ENCODE peak calls at places on chromosomes 5 and 9, in ten cellular contexts. J is heart right ventricle, S is IMR-90, N is H9, Y is body of pancreas, X is AG04450, L is uterus, U is mucosa of descending colon, O is BE2C, V is heart left ventricle. R is an unnamed sample.

GRCh38 chr9:12719431-12719830 is 26.2 kb downstream of the TYRP1 start:
- DNase-seq in J (no peak), S (peak; percentile 69), N (no peak), Y (no peak), X (no peak), L (no peak), U (no peak), O (no peak), V (no peak), R (no peak)

GRCh38 chr5:21810737-21811316 is 1042.3 kb downstream of the CDH12 start:
- DNase-seq in J (no peak), S (peak; percentile 39), N (no peak), Y (no peak), X (no peak), L (no peak), U (no peak), O (no peak), V (no peak), R (no peak)

GRCh38 chr9:4519604-4520003 is 29.3 kb downstream of the SLC1A1 start:
- DNase-seq in J (no peak), S (no peak), N (no peak), Y (no peak), X (no peak), L (no peak), U (no peak), O (no peak), V (no peak), R (no peak)

GRCh38 chr5:155728857-155729683 is 597.9 kb upstream of the SGCD start:
- DNase-seq in J (peak; percentile 19), S (no peak), N (peak; percentile 53), Y (no peak), X (no peak), L (no peak), U (no peak), O (no peak), V (peak; percentile 71), R (no peak)

GRCh38 chr9:134029248-134030226 is 4.3 kb downstream of the BRD3OS start:
- DNase-seq in J (no peak), S (no peak), N (no peak), Y (no peak), X (no peak), L (no peak), U (peak; percentile 45), O (no peak), V (no peak), R (no peak)

GRCh38 chr9:89149726-89150125 is 28.9 kb downstream of the SHC3 start:
- DNase-seq in J (no peak), S (peak; percentile 82), N (no peak), Y (no peak), X (no peak), L (no peak), U (no peak), O (no peak), V (no peak), R (no peak)

GRCh38 chr9:20205821-20206220 is 416.5 kb downstream of the MLLT3 start:
- DNase-seq in J (no peak), S (peak; percentile 5), N (no peak), Y (no peak), X (no peak), L (no peak), U (no peak), O (no peak), V (no peak), R (no peak)

GRCh38 chr9:121888438-121888775 is 204.7 kb downstream of the TTLL11 start:
- DNase-seq in J (no peak), S (peak; percentile 85), N (no peak), Y (no peak), X (no peak), L (no peak), U (no peak), O (no peak), V (peak; percentile 37), R (no peak)

GRCh38 chr5:73928486-73928885 is 302.5 kb downstream of the ARHGEF28 start:
- DNase-seq in J (no peak), S (no peak), N (no peak), Y (no peak), X (no peak), L (no peak), U (no peak), O (no peak), V (no peak), R (no peak)

GRCh38 chr5:177515580-177515979 is 1.2 kb downstream of the DDX41 start:
- DNase-seq in J (no peak), S (no peak), N (no peak), Y (no peak), X (no peak), L (no peak), U (peak; percentile 22), O (no peak), V (no peak), R (no peak)

GRCh38 chr5:44542470-44542869 is 153.2 kb upstream of the FGF10 start:
- DNase-seq in J (no peak), S (no peak), N (no peak), Y (no peak), X (no peak), L (no peak), U (no peak), O (no peak), V (no peak), R (no peak)

GRCh38 chr5:145178667-145179523 is 656.2 kb downstream of the PRELID2 start:
- DNase-seq in J (no peak), S (no peak), N (no peak), Y (no peak), X (no peak), L (no peak), U (no peak), O (no peak), V (no peak), R (no peak)

GRCh38 chr9:133276001-133276884 is 1.2 kb upstream of the ABO start:
- DNase-seq in J (no peak), S (no peak), N (no peak), Y (no peak), X (no peak), L (no peak), U (no peak), O (no peak), V (no peak), R (peak; percentile 53)

GRCh38 chr9:37037137-37037743 is 3.2 kb upstream of the PAX5 start:
- DNase-seq in J (no peak), S (no peak), N (peak; percentile 61), Y (no peak), X (no peak), L (no peak), U (peak; percentile 59), O (no peak), V (no peak), R (no peak)

GRCh38 chr5:76608833-76609232 is 14.4 kb downstream of the F2RL2 start:
- DNase-seq in J (no peak), S (peak; percentile 96), N (no peak), Y (no peak), X (peak; percentile 79), L (no peak), U (no peak), O (no peak), V (no peak), R (no peak)

GRCh38 chr9:116345817-116346216 is 192.2 kb downstream of the PAPPA start:
- DNase-seq in J (no peak), S (no peak), N (no peak), Y (no peak), X (no peak), L (no peak), U (no peak), O (no peak), V (no peak), R (no peak)

GRCh38 chr9:116112236-116112635 is 41.4 kb upstream of the PAPPA start:
- DNase-seq in J (no peak), S (peak; percentile 31), N (no peak), Y (no peak), X (no peak), L (no peak), U (no peak), O (no peak), V (no peak), R (no peak)

GRCh38 chr9:2991292-2991691 is 147.4 kb upstream of the PUM3 start:
- DNase-seq in J (no peak), S (no peak), N (no peak), Y (no peak), X (no peak), L (no peak), U (no peak), O (no peak), V (no peak), R (no peak)
- TF ChIP-seq CTCF in J (no peak), S (peak; percentile 20), N (peak; percentile 49), Y (no peak), X (peak; percentile 12), L (no peak), U (no peak), O (no peak), V (no peak), R (no peak)

DNA sequence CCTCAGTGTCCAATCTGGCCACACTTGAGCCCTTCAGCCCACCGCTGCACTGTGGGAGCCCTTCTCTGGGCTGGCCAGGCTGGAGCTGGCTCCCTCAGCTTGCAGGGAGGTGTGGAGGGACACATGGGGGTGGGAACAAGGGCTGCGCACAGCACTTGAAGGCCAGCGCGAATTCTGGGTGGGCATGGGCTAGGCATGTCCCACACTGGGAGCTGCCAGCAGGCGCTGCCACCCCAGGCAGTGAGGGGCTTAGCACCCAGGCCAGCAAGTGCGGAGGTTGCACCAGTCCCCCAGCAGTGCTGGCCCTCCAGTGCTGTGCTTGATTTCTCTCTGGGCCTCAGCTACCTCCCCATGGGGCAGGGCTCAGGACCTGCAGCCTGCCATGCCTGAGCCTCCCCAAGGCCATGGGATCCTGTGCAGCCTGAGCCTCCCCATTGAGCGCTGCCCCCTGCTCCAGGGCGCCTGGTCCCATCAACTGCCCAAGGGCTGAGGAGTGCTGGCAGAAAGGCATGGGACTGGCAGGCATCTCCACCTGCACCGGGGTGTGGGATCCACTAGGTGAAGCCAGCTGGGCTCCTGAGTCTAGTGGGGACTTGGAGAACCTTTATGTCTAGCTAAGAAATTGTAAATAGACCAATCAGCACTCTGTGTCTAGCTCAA is 148.2 kb downstream of the EMB start:
- DNase-seq in J (no peak), S (no peak), N (no peak), Y (no peak), X (no peak), L (no peak), U (peak; percentile 38), O (peak; percentile 1), V (no peak), R (no peak)
- H3K9me3 ChIP-seq in J (no peaks in the 10 kb centered on the region), S (peaks cover 2% of the 10 kb centered on the region), N (peaks cover 45% of the 10 kb centered on the region), Y (no peaks in the 10 kb centered on the region), X (peaks cover 8% of the 10 kb centered on the region), L (no peaks in the 10 kb centered on the region), U (peaks cover 15% of the 10 kb centered on the region), O (no peaks in the 10 kb centered on the region), V (no peaks in the 10 kb centered on the region), R (no peaks in the 10 kb centered on the region)

DNA sequence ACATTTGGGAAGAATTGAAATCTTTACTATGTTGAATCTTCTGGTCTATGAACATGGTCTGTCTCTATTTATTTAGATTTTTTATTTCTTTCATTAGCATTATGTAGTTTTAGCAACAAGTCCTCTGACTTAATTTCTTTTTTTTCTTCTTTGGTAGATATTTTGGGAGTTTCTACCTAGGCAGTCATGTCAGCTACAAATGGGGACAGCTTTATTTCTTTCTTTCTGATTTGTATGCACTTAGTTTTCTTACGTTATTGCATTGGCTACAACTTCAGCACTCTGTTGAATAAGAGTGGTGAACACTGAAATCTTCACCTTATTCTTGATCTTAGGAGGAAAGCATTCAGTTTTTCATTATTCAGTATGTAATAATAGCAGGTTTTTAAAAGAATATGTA is 33.5 kb downstream of the SMC5 start:
- DNase-seq in J (no peak), S (no peak), N (no peak), Y (no peak), X (no peak), L (no peak), U (no peak), O (no peak), V (no peak), R (no peak)
- TF ChIP-seq CTCF in J (no peak), S (no peak), N (no peak), Y (no peak), X (no peak), L (no peak), U (no peak), O (no peak), V (no peak), R (no peak)

GRCh38 chr9:40913928-40914673 is 214.4 kb downstream of the FOXD4L6 start:
- DNase-seq in J (no peak), S (no peak), N (peak; percentile 9), Y (no peak), X (no peak), L (no peak), U (no peak), O (no peak), V (no peak), R (no peak)
- H3K9me3 ChIP-seq in J (peaks cover 59% of the 10 kb centered on the region), S (peaks cover 64% of the 10 kb centered on the region), N (peaks cover 71% of the 10 kb centered on the region), Y (no peaks in the 10 kb centered on the region), X (peaks cover 41% of the 10 kb centered on the region), L (no peaks in the 10 kb centered on the region), U (peaks cover 89% of the 10 kb centered on the region), O (peaks cover 3% of the 10 kb centered on the region), V (peaks cover 92% of the 10 kb centered on the region), R (peaks cover 84% of the 10 kb centered on the region)